ENCODE peak calls at places on chromosomes 2 and 18, in nine cellular contexts. T is ACHN; R is NAMALWA; K is activated T-cell treated with anti-CD3 and anti-CD28 coated beads, Interleukin-2, amount 50 U/mL, for 72 hours; E is activated CD8-positive, alpha-beta memory T cell treated with anti-CD3 and anti-CD28 coated beads, Interleukin-2, amount 50 U/mL, for 48 hours; M is progenitor cell of endocrine pancreas; V is H54; I is mesendoderm; F is GM23248. P is an unnamed sample.

GRCh38 chr2:113278812-113279139 is at the start of gene PAX8:
- DNase-seq in R (no peak), E (no peak), V (no peak), T (peak; percentile 97), M (no peak), F (no peak), K (no peak), I (no peak), P (peak; percentile 46)

GRCh38 chr2:189608160-189608559 is 27.6 kb upstream of the SLC40A1 start:
- DNase-seq in R (no peak), E (no peak), T (no peak), V (no peak), F (no peak), M (no peak), K (no peak), I (no peak), P (no peak)

GRCh38 chr18:47174545-47175116 is 1.5 kb downstream of the IER3IP1 start:
- DNase-seq in I (peak; percentile 30), R (no peak), E (no peak), K (no peak), F (peak; percentile 32), T (peak; percentile 13), M (no peak), V (no peak), P (no peak)

GRCh38 chr2:39513641-39514094 is 76.6 kb upstream of the MAP4K3 start:
- DNase-seq in F (peak; percentile 95), V (peak; percentile 60), E (peak; percentile 62), K (peak; percentile 76), T (peak; percentile 91), R (peak; percentile 55), M (no peak), I (peak; percentile 89), P (peak; percentile 47)

GRCh38 chr2:218166791-218167190 is at the start of gene CXCR1:
- DNase-seq in V (no peak), R (no peak), T (no peak), E (no peak), M (no peak), K (peak; percentile 9), F (no peak), I (no peak), P (no peak)

GRCh38 chr2:159615936-159616733 is at the start of gene BAZ2B:
- DNase-seq in E (no peak), F (peak; percentile 89), V (peak; percentile 14), T (peak; percentile 84), I (peak; percentile 91), R (no peak), M (peak; percentile 34), K (peak; percentile 35), P (peak; percentile 46)

GRCh38 chr2:163621445-163622004 is 114.3 kb downstream of the FIGN start:
- DNase-seq in K (no peak), R (no peak), E (no peak), M (no peak), T (no peak), I (peak; percentile 60), V (no peak), F (no peak), P (no peak)

GRCh38 chr2:217074576-217075224 is 214.8 kb upstream of the TNP1 start:
- DNase-seq in E (peak; percentile 0), F (peak; percentile 39), V (no peak), R (no peak), T (no peak), M (no peak), K (no peak), I (no peak), P (no peak)

GRCh38 chr2:101844055-101844635 is 146.6 kb downstream of the MAP4K4 start:
- DNase-seq in V (no peak), K (no peak), E (no peak), T (no peak), F (peak; percentile 87), I (no peak), R (no peak), M (no peak), P (no peak)

GRCh38 chr2:11467126-11467649 is 1.2 kb upstream of the E2F6 start:
- DNase-seq in F (no peak), V (no peak), M (no peak), K (no peak), T (no peak), E (no peak), R (no peak), I (no peak), P (no peak)

GRCh38 chr2:203997481-203997880 is 60.9 kb downstream of the ICOS start:
- DNase-seq in T (no peak), F (no peak), M (no peak), R (no peak), I (no peak), E (no peak), V (no peak), K (no peak), P (no peak)

GRCh38 chr2:120989911-120990441 is 254.3 kb downstream of the GLI2 start:
- DNase-seq in I (no peak), F (no peak), V (no peak), M (no peak), K (no peak), E (peak; percentile 34), R (no peak), T (no peak), P (peak; percentile 21)

GRCh38 chr2:9836074-9836473 is 7.2 kb upstream of the TAF1B start:
- DNase-seq in F (no peak), V (no peak), T (no peak), K (no peak), M (no peak), I (no peak), R (no peak), E (no peak), P (no peak)

GRCh38 chr2:31606511-31606910 is 25.8 kb upstream of the SRD5A2 start:
- DNase-seq in K (no peak), E (no peak), R (no peak), V (no peak), M (no peak), I (no peak), F (peak; percentile 52), T (no peak), P (no peak)

GRCh38 chr2:238237441-238237840 is 2.4 kb downstream of the HES6 start:
- DNase-seq in F (no peak), I (no peak), V (no peak), R (no peak), K (no peak), T (no peak), M (no peak), E (no peak), P (no peak)

GRCh38 chr2:199684168-199684567 is 166.8 kb downstream of the FTCDNL1 start:
- DNase-seq in E (no peak), R (no peak), T (no peak), F (peak; percentile 2), I (no peak), M (no peak), K (no peak), V (no peak), P (no peak)

GRCh38 chr2:174662459-174662858 is 64.9 kb upstream of the WIPF1 start:
- DNase-seq in F (peak; percentile 93), I (no peak), K (no peak), T (peak; percentile 41), V (peak; percentile 15), M (no peak), E (no peak), R (no peak), P (no peak)

GRCh38 chr18:10482985-10483949 is 28.8 kb downstream of the APCDD1 start:
- DNase-seq in T (no peak), R (peak; percentile 62), I (no peak), V (no peak), E (no peak), F (no peak), K (no peak), M (no peak), P (no peak)

GRCh38 chr2:149745396-149745925 is 157.9 kb upstream of the MMADHC start:
- DNase-seq in T (no peak), E (no peak), K (no peak), F (no peak), V (no peak), M (no peak), R (no peak), I (no peak), P (no peak)

GRCh38 chr18:39007523-39007922 is 1441.9 kb upstream of the CELF4 start:
- DNase-seq in F (no peak), V (no peak), T (no peak), M (no peak), E (no peak), K (no peak), I (no peak), R (no peak), P (no peak)

GRCh38 chr2:60882971-60883753 is 1.8 kb downstream of the REL start:
- DNase-seq in V (no peak), K (peak; percentile 19), I (no peak), E (peak; percentile 61), T (peak; percentile 38), F (peak; percentile 39), M (no peak), R (peak; percentile 84), P (no peak)

GRCh38 chr18:26454192-26454591 is 94.2 kb downstream of the KCTD1 start:
- DNase-seq in E (no peak), I (no peak), F (no peak), R (no peak), T (no peak), K (no peak), M (no peak), V (no peak), P (no peak)

GRCh38 chr2:96247009-96247408 is 18.8 kb downstream of the TMEM127 start:
- DNase-seq in T (no peak), K (no peak), E (no peak), F (no peak), R (no peak), I (peak; percentile 19), V (no peak), M (no peak), P (no peak)

GRCh38 chr2:234992196-234992595 is 40.4 kb downstream of the SH3BP4 start:
- DNase-seq in T (no peak), M (no peak), R (no peak), I (no peak), K (no peak), E (no peak), F (no peak), V (no peak), P (no peak)

GRCh38 chr18:71797554-71797953 is 746.6 kb downstream of the CBLN2 start:
- DNase-seq in R (no peak), F (no peak), M (no peak), E (no peak), K (no peak), I (peak; percentile 5), T (no peak), V (no peak), P (no peak)

GRCh38 chr2:39093208-39093898 is 27.5 kb downstream of the SOS1 start:
- DNase-seq in T (no peak), K (no peak), E (no peak), V (no peak), R (no peak), M (no peak), I (peak; percentile 75), F (no peak), P (no peak)

GRCh38 chr2:15521782-15522181 is 39.4 kb downstream of the NBAS start:
- DNase-seq in T (no peak), V (no peak), R (no peak), F (no peak), E (no peak), K (no peak), M (no peak), I (no peak), P (no peak)

GRCh38 chr2:7672027-7672684 is 754.9 kb downstream of the RNF144A start:
- DNase-seq in V (peak; percentile 13), T (peak; percentile 59), R (peak; percentile 62), K (peak; percentile 67), E (peak; percentile 83), M (peak; percentile 50), I (peak; percentile 94), F (peak; percentile 8), P (peak; percentile 91)